ENCODE peak calls at places on chromosomes 12 and 14, in nine cellular contexts. One of them, this sample, is unnamed.

GRCh38 chr12:2691001-2691339 is 103.8 kb upstream of the FKBP4 start:
- DNase-seq in astrocyte of the spinal cord: peak; percentile 3
- DNase-seq in fibroblast of lung: peak; percentile 32
- DNase-seq in right lobe of liver: no peak
- DNase-seq in pancreas: no peak
- DNase-seq in epithelial cell of esophagus: no peak
- DNase-seq in endodermal cell: peak; percentile 91
- DNase-seq in fibroblast of the aortic adventitia: no peak
- DNase-seq in heart right ventricle: no peak
- DNase-seq in this sample: peak; percentile 13

GRCh38 chr14:50967719-50968266 is 23.5 kb upstream of the PYGL start:
- DNase-seq in fibroblast of lung: no peak
- DNase-seq in astrocyte of the spinal cord: no peak
- DNase-seq in heart right ventricle: no peak
- DNase-seq in fibroblast of the aortic adventitia: no peak
- DNase-seq in epithelial cell of esophagus: no peak
- DNase-seq in endodermal cell: no peak
- DNase-seq in right lobe of liver: no peak
- DNase-seq in pancreas: no peak
- DNase-seq in this sample: no peak

GRCh38 chr14:105885561-105886320 is 359.4 kb downstream of the TMEM121 start:
- DNase-seq in fibroblast of lung: no peak
- DNase-seq in fibroblast of the aortic adventitia: no peak
- DNase-seq in epithelial cell of esophagus: no peak
- DNase-seq in pancreas: no peak
- DNase-seq in heart right ventricle: peak; percentile 6
- DNase-seq in right lobe of liver: peak; percentile 35
- DNase-seq in endodermal cell: peak; percentile 20
- DNase-seq in astrocyte of the spinal cord: no peak
- DNase-seq in this sample: no peak

GRCh38 chr12:95755236-95755865 is 35.2 kb downstream of the NTN4 start:
- DNase-seq in pancreas: peak; percentile 33
- DNase-seq in right lobe of liver: no peak
- DNase-seq in fibroblast of the aortic adventitia: no peak
- DNase-seq in epithelial cell of esophagus: no peak
- DNase-seq in endodermal cell: no peak
- DNase-seq in astrocyte of the spinal cord: no peak
- DNase-seq in fibroblast of lung: no peak
- DNase-seq in heart right ventricle: no peak
- DNase-seq in this sample: peak; percentile 35

GRCh38 chr14:55332654-55333570 is 61.7 kb downstream of the FBXO34 start:
- DNase-seq in fibroblast of lung: peak; percentile 33
- DNase-seq in heart right ventricle: no peak
- DNase-seq in epithelial cell of esophagus: no peak
- DNase-seq in pancreas: no peak
- DNase-seq in endodermal cell: no peak
- DNase-seq in right lobe of liver: no peak
- DNase-seq in astrocyte of the spinal cord: peak; percentile 51
- DNase-seq in fibroblast of the aortic adventitia: no peak
- DNase-seq in this sample: peak; percentile 64

GRCh38 chr12:130818381-130819247 is 20.4 kb downstream of the STX2 start:
- DNase-seq in fibroblast of lung: peak; percentile 7
- DNase-seq in astrocyte of the spinal cord: peak; percentile 17
- DNase-seq in endodermal cell: peak; percentile 98
- DNase-seq in fibroblast of the aortic adventitia: peak; percentile 47
- DNase-seq in pancreas: peak; percentile 53
- DNase-seq in heart right ventricle: peak; percentile 73
- DNase-seq in epithelial cell of esophagus: peak; percentile 83
- DNase-seq in right lobe of liver: peak; percentile 77
- DNase-seq in this sample: peak; percentile 19

GRCh38 chr12:1777798-1778197 is 42.6 kb upstream of the LRTM2 start:
- DNase-seq in fibroblast of lung: peak; percentile 88
- DNase-seq in right lobe of liver: no peak
- DNase-seq in pancreas: no peak
- DNase-seq in astrocyte of the spinal cord: peak; percentile 82
- DNase-seq in epithelial cell of esophagus: peak; percentile 77
- DNase-seq in endodermal cell: no peak
- DNase-seq in fibroblast of the aortic adventitia: peak; percentile 78
- DNase-seq in heart right ventricle: no peak
- DNase-seq in this sample: peak; percentile 71

GRCh38 chr12:119052001-119052400 is 70.7 kb downstream of the SRRM4 start:
- DNase-seq in fibroblast of the aortic adventitia: no peak
- DNase-seq in endodermal cell: no peak
- DNase-seq in fibroblast of lung: no peak
- DNase-seq in right lobe of liver: no peak
- DNase-seq in astrocyte of the spinal cord: no peak
- DNase-seq in pancreas: no peak
- DNase-seq in epithelial cell of esophagus: no peak
- DNase-seq in heart right ventricle: no peak
- DNase-seq in this sample: no peak

GRCh38 chr14:42378274-42378673 is 771.6 kb downstream of the LRFN5 start:
- DNase-seq in pancreas: no peak
- DNase-seq in fibroblast of the aortic adventitia: no peak
- DNase-seq in epithelial cell of esophagus: no peak
- DNase-seq in right lobe of liver: no peak
- DNase-seq in endodermal cell: peak; percentile 65
- DNase-seq in fibroblast of lung: no peak
- DNase-seq in heart right ventricle: no peak
- DNase-seq in astrocyte of the spinal cord: no peak
- DNase-seq in this sample: no peak

GRCh38 chr12:92535961-92536360 is 166.8 kb upstream of the PLEKHG7 start:
- DNase-seq in epithelial cell of esophagus: no peak
- DNase-seq in heart right ventricle: no peak
- DNase-seq in fibroblast of lung: no peak
- DNase-seq in pancreas: no peak
- DNase-seq in right lobe of liver: no peak
- DNase-seq in fibroblast of the aortic adventitia: no peak
- DNase-seq in endodermal cell: no peak
- DNase-seq in astrocyte of the spinal cord: no peak
- DNase-seq in this sample: no peak

GRCh38 chr14:105074601-105075053 is 9.4 kb upstream of the GPR132 start:
- DNase-seq in pancreas: no peak
- DNase-seq in endodermal cell: no peak
- DNase-seq in fibroblast of the aortic adventitia: no peak
- DNase-seq in fibroblast of lung: no peak
- DNase-seq in right lobe of liver: no peak
- DNase-seq in astrocyte of the spinal cord: no peak
- DNase-seq in epithelial cell of esophagus: no peak
- DNase-seq in heart right ventricle: no peak
- DNase-seq in this sample: no peak

GRCh38 chr14:100815478-100816285 is 10.2 kb upstream of the MEG3 start:
- DNase-seq in right lobe of liver: no peak
- DNase-seq in heart right ventricle: no peak
- DNase-seq in fibroblast of the aortic adventitia: peak; percentile 20
- DNase-seq in endodermal cell: no peak
- DNase-seq in astrocyte of the spinal cord: peak; percentile 72
- DNase-seq in epithelial cell of esophagus: no peak
- DNase-seq in fibroblast of lung: peak; percentile 77
- DNase-seq in pancreas: no peak
- DNase-seq in this sample: peak; percentile 83

GRCh38 chr12:1502856-1503255 is 91.5 kb downstream of the FBXL14 start:
- DNase-seq in epithelial cell of esophagus: no peak
- DNase-seq in heart right ventricle: no peak
- DNase-seq in right lobe of liver: no peak
- DNase-seq in endodermal cell: no peak
- DNase-seq in fibroblast of lung: no peak
- DNase-seq in astrocyte of the spinal cord: no peak
- DNase-seq in fibroblast of the aortic adventitia: no peak
- DNase-seq in pancreas: no peak
- DNase-seq in this sample: no peak

GRCh38 chr12:106258935-106259334 is 11.1 kb upstream of the CKAP4 start:
- DNase-seq in fibroblast of the aortic adventitia: no peak
- DNase-seq in right lobe of liver: no peak
- DNase-seq in fibroblast of lung: no peak
- DNase-seq in epithelial cell of esophagus: no peak
- DNase-seq in heart right ventricle: no peak
- DNase-seq in pancreas: no peak
- DNase-seq in astrocyte of the spinal cord: no peak
- DNase-seq in endodermal cell: peak; percentile 35
- DNase-seq in this sample: no peak

DNA sequence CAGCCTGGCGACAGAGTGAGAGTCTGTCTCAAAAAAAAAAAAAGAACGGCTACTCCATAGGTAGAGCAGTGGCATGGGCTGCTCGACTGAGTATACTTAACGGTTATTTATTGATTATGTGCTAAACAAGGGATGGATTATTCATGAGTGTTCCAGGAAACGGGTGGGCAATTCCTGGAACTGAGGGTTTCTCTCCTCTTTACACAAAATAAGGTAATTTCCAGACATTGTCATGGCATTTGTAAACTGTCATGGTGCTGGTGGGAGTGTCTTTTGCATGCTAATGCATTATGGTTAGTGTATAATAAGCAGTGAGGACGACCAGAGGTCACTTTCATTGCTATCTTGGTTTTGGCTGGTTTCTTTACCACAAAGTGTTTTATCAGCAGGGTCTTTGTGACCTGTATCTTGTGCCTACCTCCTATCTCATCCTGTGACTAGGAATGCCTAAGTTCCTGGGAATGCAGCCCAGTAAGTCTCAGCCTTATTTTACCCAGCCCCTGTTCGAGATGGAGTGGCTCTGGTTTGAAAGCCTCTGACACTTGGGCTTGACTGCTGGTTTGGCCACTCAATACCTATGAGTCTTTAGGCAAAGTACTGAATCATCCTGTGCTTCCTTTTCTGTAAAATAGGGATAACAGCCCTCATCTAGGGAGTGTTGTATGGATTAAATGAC is 3.2 kb downstream of the DGLUCY start:
- DNase-seq in pancreas: no peak
- DNase-seq in fibroblast of the aortic adventitia: peak; percentile 55
- DNase-seq in fibroblast of lung: peak; percentile 15
- DNase-seq in heart right ventricle: no peak
- DNase-seq in endodermal cell: no peak
- DNase-seq in astrocyte of the spinal cord: no peak
- DNase-seq in epithelial cell of esophagus: peak; percentile 22
- DNase-seq in right lobe of liver: no peak
- DNase-seq in this sample: no peak
- H3K4me3 ChIP-seq in pancreas: no peak overlapping the region
- H3K4me3 ChIP-seq in fibroblast of the aortic adventitia: no peak overlapping the region
- H3K4me3 ChIP-seq in fibroblast of lung: no peak overlapping the region
- H3K4me3 ChIP-seq in heart right ventricle: peak overlapping the region; percentile 71
- H3K4me3 ChIP-seq in endodermal cell: peak overlapping the region; percentile 61
- H3K4me3 ChIP-seq in astrocyte of the spinal cord: no peak overlapping the region
- H3K4me3 ChIP-seq in epithelial cell of esophagus: no peak overlapping the region
- H3K4me3 ChIP-seq in right lobe of liver: no peak overlapping the region
- H3K4me3 ChIP-seq in this sample: no peak overlapping the region

GRCh38 chr14:68084256-68084655 is 264.7 kb downstream of the RAD51B start:
- DNase-seq in fibroblast of the aortic adventitia: peak; percentile 25
- DNase-seq in fibroblast of lung: peak; percentile 23
- DNase-seq in pancreas: no peak
- DNase-seq in right lobe of liver: no peak
- DNase-seq in heart right ventricle: no peak
- DNase-seq in astrocyte of the spinal cord: peak; percentile 41
- DNase-seq in endodermal cell: no peak
- DNase-seq in epithelial cell of esophagus: no peak
- DNase-seq in this sample: peak; percentile 61
- TF ChIP-seq CTCF in fibroblast of the aortic adventitia: peak; percentile 21
- TF ChIP-seq CTCF in fibroblast of lung: no peak
- TF ChIP-seq CTCF in pancreas: no peak
- TF ChIP-seq CTCF in right lobe of liver: no peak
- TF ChIP-seq CTCF in heart right ventricle: no peak
- TF ChIP-seq CTCF in astrocyte of the spinal cord: peak; percentile 44
- TF ChIP-seq CTCF in endodermal cell: peak; percentile 55
- TF ChIP-seq CTCF in epithelial cell of esophagus: peak; percentile 24
- TF ChIP-seq CTCF in this sample: peak; percentile 54

DNA sequence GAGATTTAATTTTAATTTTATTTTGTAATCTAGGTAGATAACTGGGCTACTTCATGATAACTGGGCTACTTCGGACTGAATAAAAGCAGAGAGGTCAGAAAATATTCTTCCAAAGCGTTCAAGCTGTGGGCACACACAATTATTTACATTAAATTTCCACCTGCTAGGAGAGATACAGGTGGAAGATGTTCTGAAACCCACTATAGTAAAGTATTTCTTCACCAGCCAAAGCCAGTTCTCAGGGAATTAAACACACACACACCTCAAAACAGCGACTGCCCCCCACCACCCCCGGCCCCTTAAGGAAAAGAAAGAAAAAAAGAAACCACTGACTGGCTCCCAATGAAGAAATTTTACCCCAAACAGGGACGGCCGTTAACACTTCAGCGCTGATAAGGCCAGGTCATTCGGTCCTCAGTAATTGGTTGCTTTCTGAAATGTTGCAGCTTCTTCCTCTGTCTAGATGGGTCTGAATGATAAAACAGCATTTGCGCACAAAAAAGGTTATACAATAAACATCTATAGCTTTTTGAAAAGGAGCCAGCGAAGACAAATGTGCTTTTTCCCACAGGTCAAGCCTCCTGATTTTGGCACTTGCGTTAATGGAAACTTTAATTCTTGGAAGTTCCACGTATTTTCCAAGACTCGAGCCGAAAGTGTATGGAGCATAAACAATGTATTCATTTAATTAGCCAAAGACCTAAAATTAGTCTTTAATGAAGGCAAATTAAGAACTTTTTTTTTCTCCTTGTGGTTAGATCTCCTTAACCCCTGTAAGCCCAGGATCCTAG is 819 bp upstream of the KCNJ8 start:
- DNase-seq in right lobe of liver: no peak
- DNase-seq in endodermal cell: peak; percentile 59
- DNase-seq in fibroblast of lung: no peak
- DNase-seq in astrocyte of the spinal cord: no peak
- DNase-seq in fibroblast of the aortic adventitia: no peak
- DNase-seq in pancreas: peak; percentile 74
- DNase-seq in heart right ventricle: no peak
- DNase-seq in epithelial cell of esophagus: no peak
- DNase-seq in this sample: peak; percentile 17
- H3K4me3 ChIP-seq in right lobe of liver: peak overlapping the region; percentile 46
- H3K4me3 ChIP-seq in endodermal cell: peak overlapping the region; percentile 69
- H3K4me3 ChIP-seq in fibroblast of lung: peak overlapping the region; percentile 59
- H3K4me3 ChIP-seq in astrocyte of the spinal cord: peak overlapping the region; percentile 51
- H3K4me3 ChIP-seq in fibroblast of the aortic adventitia: peak overlapping the region; percentile 73
- H3K4me3 ChIP-seq in pancreas: no peak overlapping the region
- H3K4me3 ChIP-seq in heart right ventricle: peak overlapping the region; percentile 56
- H3K4me3 ChIP-seq in epithelial cell of esophagus: no peak overlapping the region
- H3K4me3 ChIP-seq in this sample: peak overlapping the region; percentile 46

DNA sequence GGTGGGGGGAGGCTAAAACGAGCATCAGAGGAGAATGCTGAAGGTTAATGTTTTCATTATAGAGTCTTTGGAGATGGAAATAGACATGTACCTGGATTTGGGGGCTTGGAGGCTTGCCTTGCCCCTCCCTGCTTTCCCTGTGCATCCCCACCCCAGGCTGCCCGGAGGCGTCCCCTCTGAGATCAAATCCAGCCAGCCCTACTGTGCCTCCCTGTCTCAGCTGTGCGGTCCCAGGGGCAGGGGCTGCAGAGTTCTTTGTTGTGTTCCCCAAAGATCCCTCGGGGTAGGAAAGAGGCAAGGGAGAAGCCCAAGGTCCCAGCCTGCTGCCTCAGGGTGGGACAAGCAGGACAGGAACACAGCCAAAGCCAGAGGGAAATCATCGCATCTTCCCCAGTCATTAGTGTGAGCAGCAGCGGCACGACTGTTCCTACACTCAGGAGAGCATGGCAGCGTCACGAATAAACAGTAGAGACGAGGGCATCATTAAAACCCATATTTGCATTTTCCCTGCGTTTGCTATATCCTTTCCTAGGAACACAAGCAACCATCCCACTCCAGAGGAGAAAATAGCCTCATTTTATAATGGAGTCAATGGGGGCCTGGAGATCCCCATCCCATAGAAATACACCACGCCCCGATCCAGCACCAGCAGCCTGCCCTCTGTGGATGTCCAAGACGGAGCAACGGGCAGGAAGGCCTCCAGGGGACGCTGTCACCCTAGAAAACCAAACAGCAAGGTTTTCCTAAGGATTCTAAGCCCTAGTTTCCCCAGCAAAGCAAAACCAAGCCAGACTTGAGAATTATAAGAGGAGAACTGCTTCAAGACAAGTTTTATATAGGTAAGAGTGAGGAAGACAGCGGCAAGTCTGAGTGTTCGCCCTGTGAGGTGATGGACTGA is 32.4 kb downstream of the ANO2 start:
- DNase-seq in astrocyte of the spinal cord: no peak
- DNase-seq in fibroblast of lung: no peak
- DNase-seq in heart right ventricle: no peak
- DNase-seq in epithelial cell of esophagus: no peak
- DNase-seq in pancreas: no peak
- DNase-seq in endodermal cell: peak; percentile 96
- DNase-seq in fibroblast of the aortic adventitia: no peak
- DNase-seq in right lobe of liver: no peak
- DNase-seq in this sample: no peak
- TF ChIP-seq CTCF in astrocyte of the spinal cord: peak; percentile 37
- TF ChIP-seq CTCF in fibroblast of lung: no peak
- TF ChIP-seq CTCF in heart right ventricle: no peak
- TF ChIP-seq CTCF in epithelial cell of esophagus: no peak
- TF ChIP-seq CTCF in pancreas: no peak
- TF ChIP-seq CTCF in endodermal cell: peak; percentile 100
- TF ChIP-seq CTCF in fibroblast of the aortic adventitia: no peak
- TF ChIP-seq CTCF in right lobe of liver: no peak
- TF ChIP-seq CTCF in this sample: peak; percentile 30

This sample was measured in fibroblast of villous mesenchyme.